ENCODE peak calls at places on chromosomes 7 and 10, in five cellular contexts. Z, D, N, J and C are unnamed samples.

GRCh38 chr10:16583382-16583781 is 61.7 kb upstream of the C1QL3 start:
- DNase-seq in Z (no peak), D (no peak), N (no peak), J (no peak), C (no peak)

GRCh38 chr10:89363766-89364407 is 14.0 kb upstream of the IFIT1B start:
- DNase-seq in Z (no peak), D (no peak), N (no peak), J (no peak), C (no peak)

GRCh38 chr7:129252133-129252532 is 27.3 kb downstream of the AHCYL2 start:
- DNase-seq in Z (no peak), D (no peak), N (no peak), J (no peak), C (no peak)

GRCh38 chr7:144019457-144019856 is 19.3 kb downstream of the OR6B1 start:
- DNase-seq in Z (peak; percentile 69), D (no peak), N (no peak), J (peak; percentile 84), C (no peak)

GRCh38 chr10:70651661-70652060 is 20.6 kb upstream of the ADAMTS14 start:
- DNase-seq in Z (peak; percentile 43), D (no peak), N (no peak), J (no peak), C (no peak)

GRCh38 chr7:76303829-76304505 is 1.5 kb downstream of the HSPB1 start:
- DNase-seq in Z (no peak), D (no peak), N (no peak), J (peak; percentile 66), C (no peak)

GRCh38 chr10:232061-232460 is 96.8 kb downstream of the ZMYND11 start:
- DNase-seq in Z (no peak), D (no peak), N (no peak), J (no peak), C (no peak)

GRCh38 chr7:42315631-42316030 is 78.6 kb upstream of the GLI3 start:
- DNase-seq in Z (no peak), D (no peak), N (no peak), J (no peak), C (no peak)

GRCh38 chr7:103343758-103344452 is 662 bp downstream of the DNAJC2 start:
- DNase-seq in Z (peak; percentile 43), D (no peak), N (no peak), J (no peak), C (no peak)

GRCh38 chr10:119776536-119776935 is 50.7 kb downstream of the INPP5F start:
- DNase-seq in Z (no peak), D (no peak), N (no peak), J (no peak), C (no peak)

GRCh38 chr7:92159-92767 is 100.1 kb upstream of the FAM20C start:
- DNase-seq in Z (no peak), D (no peak), N (no peak), J (no peak), C (no peak)

GRCh38 chr10:13660545-13660920 is 73.8 kb downstream of the PRPF18 start:
- DNase-seq in Z (no peak), D (no peak), N (no peak), J (no peak), C (peak; percentile 74)

GRCh38 chr10:116207180-116207579 is 65.8 kb downstream of the GFRA1 start:
- DNase-seq in Z (no peak), D (no peak), N (no peak), J (no peak), C (no peak)
- H3K4me1 ChIP-seq in Z (no peaks in the 10 kb centered on the region), D (no peaks in the 10 kb centered on the region), N (peaks cover 9% of the 10 kb centered on the region), J (peaks cover 3% of the 10 kb centered on the region), C (no peaks in the 10 kb centered on the region)

GRCh38 chr10:72069751-72070501 is 18.4 kb downstream of the SPOCK2 start:
- DNase-seq in Z (peak; percentile 38), D (no peak), N (no peak), J (no peak), C (no peak)
- H3K4me1 ChIP-seq in Z (no peaks in the 10 kb centered on the region), D (no peaks in the 10 kb centered on the region), N (no peaks in the 10 kb centered on the region), J (peaks cover 15% of the 10 kb centered on the region), C (no peaks in the 10 kb centered on the region)

GRCh38 chr10:124235232-124235631 is 141.8 kb upstream of the CHST15 start:
- DNase-seq in Z (no peak), D (no peak), N (no peak), J (no peak), C (no peak)
- H3K4me1 ChIP-seq in Z (no peaks in the 10 kb centered on the region), D (no peaks in the 10 kb centered on the region), N (no peaks in the 10 kb centered on the region), J (no peaks in the 10 kb centered on the region), C (peaks cover 8% of the 10 kb centered on the region)

GRCh38 chr10:94066411-94066810 is 72.7 kb downstream of the PLCE1 start:
- DNase-seq in Z (peak; percentile 73), D (no peak), N (no peak), J (no peak), C (no peak)
- H3K4me1 ChIP-seq in Z (peaks cover 17% of the 10 kb centered on the region), D (no peaks in the 10 kb centered on the region), N (no peaks in the 10 kb centered on the region), J (no peaks in the 10 kb centered on the region), C (no peaks in the 10 kb centered on the region)

GRCh38 chr10:102309236-102309635 is 63.9 kb downstream of the GBF1 start:
- DNase-seq in Z (no peak), D (no peak), N (no peak), J (no peak), C (no peak)
- H3K4me1 ChIP-seq in Z (peaks cover 10% of the 10 kb centered on the region), D (peaks cover 10% of the 10 kb centered on the region), N (peaks cover 33% of the 10 kb centered on the region), J (peaks cover 14% of the 10 kb centered on the region), C (peaks cover 27% of the 10 kb centered on the region)

GRCh38 chr10:74027702-74028101 is 29.8 kb downstream of the VCL start:
- DNase-seq in Z (no peak), D (no peak), N (no peak), J (no peak), C (no peak)

GRCh38 chr10:74026428-74026979 is 28.6 kb downstream of the VCL start:
- DNase-seq in Z (no peak), D (no peak), N (no peak), J (no peak), C (no peak)

GRCh38 chr10:74024600-74024999 is 26.7 kb downstream of the VCL start:
- DNase-seq in Z (no peak), D (no peak), N (no peak), J (no peak), C (no peak)

GRCh38 chr10:74022941-74023629 is 25.2 kb downstream of the VCL start:
- DNase-seq in Z (no peak), D (no peak), N (no peak), J (no peak), C (no peak)

GRCh38 chr10:74025380-74025978 is 27.6 kb downstream of the VCL start:
- DNase-seq in Z (no peak), D (no peak), N (no peak), J (no peak), C (no peak)
- H3K4me1 ChIP-seq in Z (peaks cover 19% of the 10 kb centered on the region), D (peaks cover 54% of the 10 kb centered on the region), N (peaks cover 19% of the 10 kb centered on the region), J (peaks cover 7% of the 10 kb centered on the region), C (peaks cover 29% of the 10 kb centered on the region)